ENCODE peak calls at places on chromosomes 7 and 10, in seven cellular contexts. Z is NCI-H774, O is GM12891, G is NAMALWA, X is stomach, I is NCI-H345, P is IMR-90. L is an unnamed sample.

GRCh38 chr10:43408331-43408709 is 666 bp downstream of the HNRNPF start:
- DNase-seq in O (no peak), X (no peak), Z (no peak), I (no peak), G (no peak), P (no peak), L (no peak)

GRCh38 chr10:93160829-93161228 is 87.1 kb downstream of the CYP26A1 start:
- DNase-seq in G (no peak), I (no peak), O (no peak), Z (no peak), X (no peak), P (peak), L (peak)

GRCh38 chr7:25781704-25782103 is 370.3 kb upstream of the NFE2L3 start:
- DNase-seq in G (no peak), Z (no peak), P (no peak), X (no peak), I (no peak), O (no peak), L (no peak)

GRCh38 chr10:3150961-3151360 is 21.6 kb downstream of the PITRM1 start:
- DNase-seq in I (no peak), P (no peak), X (no peak), O (no peak), Z (no peak), G (no peak), L (no peak)

GRCh38 chr10:100976906-100977305 is 7.6 kb downstream of the SEMA4G start:
- DNase-seq in G (no peak), O (no peak), X (no peak), P (no peak), I (no peak), Z (no peak), L (no peak)

GRCh38 chr7:23273141-23273599 is 26.0 kb upstream of the MALSU1 start:
- DNase-seq in X (peak), Z (peak), P (peak), I (peak), G (peak), O (peak), L (peak)

GRCh38 chr7:156224441-156225225 is 412.4 kb upstream of the SHH start:
- DNase-seq in O (no peak), I (no peak), P (no peak), X (no peak), G (no peak), Z (no peak), L (no peak)

GRCh38 chr7:38629621-38630020 is 1.6 kb downstream of the AMPH start:
- DNase-seq in P (peak), X (no peak), G (no peak), Z (no peak), O (no peak), I (no peak), L (no peak)

GRCh38 chr7:128915271-128915819 is 4.8 kb upstream of the KCP start:
- DNase-seq in P (no peak), I (no peak), O (no peak), Z (no peak), X (no peak), G (no peak), L (no peak)

GRCh38 chr7:77425151-77426051 is 9.3 kb upstream of the GSAP start:
- DNase-seq in I (no peak), G (peak), Z (peak), X (no peak), P (peak), O (no peak), L (peak)

GRCh38 chr7:143042821-143043271 is 9.3 kb upstream of the OR6V1 start:
- DNase-seq in P (no peak), I (no peak), Z (no peak), G (no peak), X (no peak), O (no peak), L (no peak)

GRCh38 chr7:28107960-28108359 is 72.6 kb downstream of the JAZF1 start:
- DNase-seq in O (no peak), I (no peak), P (no peak), Z (no peak), X (no peak), G (no peak), L (peak)

GRCh38 chr7:38105874-38106483 is 72.1 kb upstream of the STARD3NL start:
- DNase-seq in X (no peak), G (peak), I (peak), O (no peak), P (peak), Z (peak), L (peak)

GRCh38 chr7:16609842-16610450 is 35.6 kb downstream of the ANKMY2 start:
- DNase-seq in X (no peak), G (no peak), I (no peak), O (no peak), Z (no peak), P (no peak), L (no peak)

GRCh38 chr10:47454294-47455058 is 29.4 kb downstream of the ANXA8 start:
- DNase-seq in P (no peak), Z (no peak), X (no peak), G (no peak), I (no peak), O (no peak), L (no peak)

GRCh38 chr10:12482586-12482985 is 133.2 kb downstream of the CAMK1D start:
- DNase-seq in G (peak), I (peak), Z (no peak), X (no peak), O (no peak), P (no peak), L (no peak)

L was measured in fibroblast of pulmonary artery.